ENCODE peak calls at places on chromosomes 4 and X, in six cellular contexts. M is H1, F is GM23338, A is GM12878, Y is HepG2, C is K562. O is an unnamed sample.

GRCh38 chrX:68252664-68253063 is 180.6 kb downstream of the OPHN1 start:
- DNase-seq in M (no peak), C (no peak), Y (no peak), F (no peak), A (no peak), O (no peak)

GRCh38 chrX:37993857-37994619 is 12.3 kb upstream of the SYTL5 start:
- DNase-seq in F (peak), M (peak), Y (peak), A (peak), C (no peak), O (peak)

GRCh38 chrX:131778269-131779218 is 234.7 kb downstream of the OR13H1 start:
- DNase-seq in Y (no peak), F (no peak), A (peak), M (no peak), C (no peak), O (no peak)

GRCh38 chr4:99815597-99816011 is 1.0 kb upstream of the DAPP1 start:
- DNase-seq in C (no peak), M (no peak), Y (peak), F (peak), A (no peak), O (no peak)

GRCh38 chrX:17608898-17609297 is 128.4 kb upstream of the SCML1 start:
- DNase-seq in A (no peak), Y (no peak), M (no peak), F (no peak), C (no peak), O (no peak)

GRCh38 chr4:98262431-98262830 is 1.2 kb downstream of the RAP1GDS1 start:
- DNase-seq in A (no peak), C (no peak), F (peak), M (no peak), Y (no peak), O (no peak)

GRCh38 chrX:103792916-103793540 is 16.4 kb downstream of the PLP1 start:
- DNase-seq in M (no peak), Y (no peak), A (no peak), C (no peak), F (no peak), O (no peak)

GRCh38 chrX:19168609-19169008 is 46.3 kb upstream of the ADGRG2 start:
- DNase-seq in C (no peak), F (no peak), A (no peak), Y (no peak), M (no peak), O (no peak)

GRCh38 chrX:102604327-102604726 is 5.0 kb downstream of the ARMCX5 start:
- DNase-seq in M (no peak), A (no peak), Y (no peak), C (no peak), F (no peak), O (no peak)

GRCh38 chrX:40439625-40440532 is 140.9 kb upstream of the ATP6AP2 start:
- DNase-seq in M (no peak), F (no peak), A (no peak), Y (no peak), C (no peak), O (no peak)

GRCh38 chr4:81839347-81840042 is 367.8 kb upstream of the RASGEF1B start:
- DNase-seq in C (no peak), A (no peak), Y (no peak), M (no peak), F (no peak), O (no peak)

GRCh38 chrX:42869011-42869410 is 91.0 kb upstream of the PPP1R2C start:
- DNase-seq in Y (no peak), F (no peak), C (no peak), M (no peak), A (no peak), O (no peak)

GRCh38 chr4:986428-986948 is 356 bp upstream of the IDUA start:
- DNase-seq in C (no peak), Y (no peak), F (peak), M (no peak), A (no peak), O (no peak)

GRCh38 chr4:185800266-185800945 is 11.6 kb downstream of the SORBS2 start:
- DNase-seq in A (no peak), Y (no peak), F (no peak), C (no peak), M (no peak), O (no peak)

GRCh38 chr4:82885410-82885809 is 5.5 kb downstream of the SEC31A start:
- DNase-seq in C (no peak), F (no peak), Y (peak), A (no peak), M (no peak), O (no peak)

GRCh38 chr4:56183344-56183959 is 203.8 kb downstream of the AASDH start:
- DNase-seq in Y (no peak), F (peak), A (peak), M (no peak), C (no peak), O (no peak)

GRCh38 chr4:56182356-56182755 is 204.9 kb downstream of the AASDH start:
- DNase-seq in C (no peak), M (no peak), A (no peak), F (no peak), Y (no peak), O (no peak)

GRCh38 chr4:56184214-56184613 is 203.1 kb downstream of the AASDH start:
- DNase-seq in F (no peak), C (no peak), M (no peak), A (no peak), Y (no peak), O (no peak)

GRCh38 chr4:56186808-56187523 is 200.3 kb downstream of the AASDH start:
- DNase-seq in M (no peak), C (no peak), Y (no peak), A (no peak), F (peak), O (no peak)

DNA sequence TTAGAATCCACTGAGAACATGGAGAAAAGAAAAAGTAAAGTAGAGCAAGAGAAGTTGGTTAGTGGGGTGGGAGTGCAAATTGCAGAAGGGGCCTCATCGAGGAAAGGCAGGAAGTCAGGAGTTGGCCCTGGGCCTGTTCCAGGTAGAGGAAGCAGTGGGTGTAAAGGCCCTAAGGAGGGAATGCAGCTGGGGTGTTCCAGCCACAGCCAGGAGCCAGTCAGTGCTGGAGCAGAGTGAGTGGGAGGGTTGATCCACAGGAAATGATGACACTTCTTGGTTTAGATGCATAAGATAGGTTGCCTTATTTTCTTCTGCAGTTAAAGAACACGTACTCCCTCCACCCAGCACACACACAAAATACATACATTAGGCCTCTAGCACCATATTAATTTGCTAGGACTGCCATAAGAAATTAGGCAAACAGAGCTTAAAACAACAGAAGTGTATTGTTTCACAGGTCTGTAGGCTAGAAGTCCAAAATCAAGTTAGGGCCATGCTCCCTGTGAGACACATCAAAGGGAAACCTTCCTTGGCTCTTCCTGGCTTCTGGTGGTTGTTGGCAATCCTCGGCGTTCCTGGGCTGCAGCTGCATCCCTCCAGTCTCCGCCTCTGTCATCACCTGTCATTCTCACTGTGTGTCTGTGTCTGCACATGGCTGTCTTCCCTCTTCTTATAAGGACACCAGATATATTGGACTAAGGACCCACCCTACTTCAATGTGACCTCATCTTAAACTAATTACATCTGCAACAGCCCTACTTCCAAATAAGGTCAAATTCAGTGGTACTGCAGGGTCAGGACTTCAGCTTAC is 205.9 kb downstream of the AASDH start:
- DNase-seq in M (no peak), F (no peak), Y (no peak), A (no peak), C (no peak), O (no peak)
- TF ChIP-seq CREB1 in M (no peak), F (no peak), Y (no peak), A (no peak), C (no peak), O (no peak)

GRCh38 chrX:41796577-41796976 is 72.6 kb downstream of the GPR82 start:
- DNase-seq in Y (no peak), A (no peak), M (no peak), C (no peak), F (no peak), O (no peak)
- TF ChIP-seq CREB1 in Y (no peak), A (no peak), M (no peak), C (no peak), F (no peak), O (no peak)

GRCh38 chr4:57154191-57154590 is 44.0 kb upstream of the IGFBP7 start:
- DNase-seq in F (no peak), M (no peak), C (no peak), Y (no peak), A (no peak), O (no peak)
- TF ChIP-seq CREB1 in F (no peak), M (no peak), C (no peak), Y (no peak), A (no peak), O (no peak)

GRCh38 chr4:177448850-177449249 is 6.6 kb upstream of the AGA start:
- DNase-seq in F (no peak), C (no peak), A (no peak), M (no peak), Y (no peak), O (no peak)
- TF ChIP-seq CREB1 in F (no peak), C (no peak), A (no peak), M (no peak), Y (no peak), O (no peak)

DNA sequence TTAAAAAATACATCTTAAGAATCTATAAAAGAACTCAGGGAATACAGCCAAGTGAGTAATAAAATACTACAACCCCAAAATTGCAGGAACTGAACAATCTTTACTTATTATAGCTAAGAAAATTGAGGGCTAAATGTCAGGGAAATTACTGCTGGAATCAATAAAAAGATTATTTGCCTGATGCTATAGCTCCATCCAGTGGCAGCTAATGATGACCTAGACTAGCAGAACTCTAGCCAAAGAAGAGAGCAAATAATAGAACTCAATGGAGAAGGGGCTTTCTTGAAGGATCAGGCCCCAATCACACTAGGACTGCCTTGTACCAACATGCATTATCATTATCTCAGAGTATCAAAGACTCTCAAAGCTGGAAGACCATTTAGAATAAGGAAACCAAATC is 85.0 kb upstream of the FAM241A start:
- DNase-seq in A (no peak), Y (peak), M (no peak), C (no peak), F (peak), O (no peak)
- TF ChIP-seq CREB1 in A (no peak), Y (no peak), M (no peak), C (no peak), F (no peak), O (no peak)

DNA sequence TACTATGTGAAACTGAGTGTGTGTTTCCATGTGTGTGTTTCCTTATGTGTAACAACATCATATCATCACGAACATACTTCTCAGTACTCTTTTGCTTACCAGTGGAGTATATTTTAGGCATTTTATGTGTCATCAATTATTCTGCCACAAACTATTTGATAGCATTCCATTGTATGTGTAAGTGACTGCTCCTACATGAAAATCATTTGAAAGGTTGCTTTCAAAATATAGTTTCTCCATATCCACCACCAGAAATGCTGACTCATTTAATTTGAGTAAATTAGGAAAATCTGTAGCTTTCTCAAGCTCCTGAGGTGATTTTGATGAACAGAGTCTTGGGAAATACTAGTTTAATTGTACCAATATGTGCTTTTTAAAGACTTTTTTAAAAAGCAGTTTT is 376.2 kb downstream of the PCDH18 start:
- DNase-seq in F (no peak), A (no peak), Y (no peak), M (no peak), C (no peak), O (no peak)
- TF ChIP-seq CREB1 in F (no peak), A (no peak), Y (no peak), M (no peak), C (no peak), O (no peak)

DNA sequence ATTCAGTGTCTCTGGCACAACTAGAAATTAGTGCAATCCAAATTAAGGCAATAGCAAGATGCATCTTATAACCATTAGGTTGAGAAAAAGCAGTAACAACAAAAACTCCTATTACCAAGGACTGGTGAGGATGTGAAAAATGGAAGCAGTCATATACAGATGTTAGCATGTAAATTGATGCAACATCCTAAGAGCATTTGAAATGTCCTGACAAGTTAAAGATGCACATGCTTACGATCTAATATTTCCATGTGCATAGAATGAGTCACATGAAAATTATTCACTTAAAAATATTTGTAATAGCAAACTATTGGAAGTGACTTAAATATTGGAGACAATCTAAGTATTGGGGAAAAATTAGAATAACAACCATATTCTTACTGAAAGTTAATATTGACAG is 163.0 kb downstream of the FAM13A start:
- DNase-seq in F (no peak), A (no peak), Y (no peak), C (no peak), M (no peak), O (no peak)
- TF ChIP-seq CREB1 in F (no peak), A (no peak), Y (no peak), C (no peak), M (no peak), O (no peak)

DNA sequence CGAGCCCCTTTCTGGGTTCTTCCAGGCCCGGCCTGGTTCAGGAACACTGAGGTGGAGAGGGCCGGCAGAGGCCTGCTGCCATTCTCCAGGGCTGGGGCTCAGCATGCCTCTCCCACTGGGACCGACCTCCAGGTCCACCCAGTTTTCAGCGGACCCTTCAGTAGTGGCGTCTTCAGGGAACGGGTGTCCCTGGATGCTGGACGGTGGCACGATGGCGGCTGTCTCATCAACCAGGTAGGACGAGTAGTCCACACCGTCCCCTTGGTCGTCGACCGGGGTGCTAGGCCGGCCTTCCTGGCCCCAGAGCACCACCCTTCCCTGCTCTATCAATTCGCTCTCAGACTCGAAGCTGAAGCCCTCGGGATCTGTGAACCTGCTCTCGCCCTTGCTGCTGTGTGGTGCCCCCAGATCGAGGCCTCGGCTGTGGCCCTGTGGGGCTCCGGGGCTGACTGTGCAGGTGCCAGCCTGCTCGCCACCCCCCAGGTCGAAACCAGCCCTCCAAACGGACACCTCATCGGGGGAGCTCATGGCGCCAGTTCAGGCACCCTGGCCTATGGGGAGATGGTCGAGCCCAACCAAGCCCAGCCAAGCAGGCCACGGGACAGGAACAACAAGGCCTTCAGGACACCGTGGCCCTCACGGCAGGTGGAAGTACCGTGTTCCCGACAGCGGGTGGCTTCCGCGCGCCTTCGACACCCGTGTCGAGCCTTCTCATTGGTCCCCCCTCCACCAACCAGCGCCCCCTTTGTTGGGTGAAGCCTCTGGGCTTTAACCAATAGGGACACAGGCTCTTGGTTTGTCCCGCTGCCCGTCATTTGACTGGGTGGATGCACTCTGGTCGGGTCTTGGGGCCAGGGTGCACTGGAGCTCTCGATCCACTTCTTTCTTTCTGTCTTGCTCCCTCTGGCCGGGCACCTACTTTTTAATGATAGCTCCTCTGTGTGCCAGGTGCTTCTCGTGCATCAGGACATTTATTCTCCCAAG is 814 bp upstream of the LOC101059915 start:
- DNase-seq in M (no peak), C (peak), A (no peak), Y (no peak), F (peak), O (no peak)
- TF ChIP-seq CREB1 in M (no peak), C (no peak), A (no peak), Y (no peak), F (no peak), O (no peak)

DNA sequence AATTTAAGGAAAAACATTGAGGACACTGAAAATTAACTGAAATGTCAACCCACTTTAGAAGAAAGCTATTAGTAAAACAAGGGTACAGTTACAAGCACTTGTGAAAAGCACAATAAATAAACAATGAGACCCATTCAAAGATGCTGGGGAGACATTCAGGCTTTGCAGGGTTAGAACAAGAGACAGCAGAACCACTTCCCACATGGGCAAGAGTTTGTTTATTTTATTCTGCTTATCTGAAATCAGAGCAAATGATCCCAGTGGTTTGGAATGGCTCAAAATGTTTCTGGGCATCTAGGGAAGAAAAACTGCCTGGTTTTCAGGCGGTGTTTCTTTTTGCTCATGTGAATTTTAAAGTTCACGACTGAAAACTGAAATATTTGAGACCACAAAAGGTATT is 42.4 kb downstream of the PPP3CA start:
- DNase-seq in A (no peak), C (no peak), Y (peak), F (peak), M (no peak), O (no peak)
- TF ChIP-seq CREB1 in A (no peak), C (no peak), Y (no peak), F (no peak), M (no peak), O (no peak)

GRCh38 chrX:54529166-54529558 is 857 bp upstream of the GNL3L start:
- DNase-seq in A (no peak), C (no peak), M (no peak), Y (no peak), F (no peak), O (no peak)
- TF ChIP-seq CREB1 in A (no peak), C (no peak), M (no peak), Y (no peak), F (no peak), O (no peak)